ENCODE peak calls at places on chromosomes 1 and 21, in eight cellular contexts. Y is ovary, B is IMR-90, N is Peyer's patch, U is body of pancreas, S is stomach, R is gastrocnemius medialis, M is uterus. H is an unnamed sample. For H3K36me3, the result is how much of the 10 kb centered on the place peaks cover.

GRCh38 chr1:59165353-59165752 is 131.5 kb upstream of the FGGY start:
- DNase-seq in Y (no peak), B (no peak), N (no peak), U (no peak), S (no peak), R (no peak), M (no peak), H (no peak)

GRCh38 chr21:43662286-43662685 is 2.9 kb downstream of the RRP1B start:
- DNase-seq in Y (no peak), B (peak), N (no peak), U (no peak), S (no peak), R (no peak), M (no peak), H (no peak)

GRCh38 chr21:39118604-39119215 is 64.5 kb downstream of the PSMG1 start:
- DNase-seq in Y (no peak), B (no peak), N (no peak), U (no peak), S (no peak), R (no peak), M (no peak), H (no peak)

GRCh38 chr1:43367026-43367903 is 546 bp downstream of the ELOVL1 start:
- DNase-seq in Y (no peak), B (no peak), N (peak), U (no peak), S (no peak), R (no peak), M (no peak), H (peak)

GRCh38 chr1:14733053-14733778 is 134.7 kb downstream of the KAZN start:
- DNase-seq in Y (no peak), B (no peak), N (no peak), U (peak), S (no peak), R (no peak), M (no peak), H (no peak)

GRCh38 chr1:245469734-245470133 is 314.9 kb downstream of the KIF26B start:
- DNase-seq in Y (no peak), B (no peak), N (no peak), U (no peak), S (no peak), R (no peak), M (no peak), H (no peak)

GRCh38 chr1:10387611-10388386 is 11.1 kb upstream of the PGD start:
- DNase-seq in Y (peak), B (peak), N (no peak), U (no peak), S (no peak), R (no peak), M (no peak), H (peak)

GRCh38 chr1:174448531-174448883 is 743 bp downstream of the GPR52 start:
- DNase-seq in Y (no peak), B (no peak), N (no peak), U (no peak), S (no peak), R (no peak), M (no peak), H (no peak)

GRCh38 chr1:54437783-54438182 is 31.6 kb upstream of the SSBP3 start:
- DNase-seq in Y (no peak), B (no peak), N (no peak), U (no peak), S (no peak), R (no peak), M (no peak), H (no peak)

GRCh38 chr1:46517932-46518498 is 28.4 kb downstream of the DMBX1 start:
- DNase-seq in Y (no peak), B (no peak), N (peak), U (no peak), S (no peak), R (no peak), M (no peak), H (peak)

GRCh38 chr1:226687476-226687875 is 51.6 kb downstream of the ITPKB start:
- DNase-seq in Y (no peak), B (no peak), N (no peak), U (no peak), S (no peak), R (no peak), M (no peak), H (no peak)

GRCh38 chr21:14911351-14911750 is 153.4 kb downstream of the NRIP1 start:
- DNase-seq in Y (no peak), B (no peak), N (no peak), U (no peak), S (no peak), R (no peak), M (no peak), H (no peak)

GRCh38 chr1:21703318-21703963 is 34.3 kb upstream of the RAP1GAP start:
- DNase-seq in Y (no peak), B (peak), N (no peak), U (no peak), S (no peak), R (no peak), M (no peak), H (no peak)

GRCh38 chr1:145708063-145708462 is 895 bp upstream of the PDZK1 start:
- DNase-seq in Y (no peak), B (peak), N (no peak), U (no peak), S (no peak), R (no peak), M (no peak), H (no peak)

GRCh38 chr1:182331412-182331811 is 60.2 kb downstream of the GLUL start:
- DNase-seq in Y (no peak), B (no peak), N (no peak), U (no peak), S (no peak), R (no peak), M (no peak), H (no peak)

GRCh38 chr1:116018007-116018406 is 41.7 kb downstream of the SLC22A15 start:
- DNase-seq in Y (no peak), B (no peak), N (no peak), U (no peak), S (no peak), R (no peak), M (no peak), H (no peak)

GRCh38 chr1:85420199-85420598 is 44.8 kb downstream of the DDAH1 start:
- DNase-seq in Y (no peak), B (no peak), N (no peak), U (no peak), S (no peak), R (no peak), M (no peak), H (no peak)

GRCh38 chr1:162671664-162672415 is 39.6 kb downstream of the DDR2 start:
- DNase-seq in Y (no peak), B (no peak), N (no peak), U (no peak), S (no peak), R (no peak), M (no peak), H (no peak)

GRCh38 chr1:116504308-116505156 is 66.3 kb downstream of the CD58 start:
- DNase-seq in Y (no peak), B (peak), N (peak), U (no peak), S (peak), R (peak), M (no peak), H (peak)

GRCh38 chr1:48560114-48560513 is 88.1 kb upstream of the SPATA6 start:
- DNase-seq in Y (no peak), B (no peak), N (no peak), U (no peak), S (no peak), R (no peak), M (no peak), H (no peak)

GRCh38 chr1:3607703-3608065 is 3.6 kb downstream of the MEGF6 start:
- DNase-seq in Y (no peak), B (no peak), N (no peak), U (no peak), S (no peak), R (no peak), M (no peak), H (no peak)

GRCh38 chr1:15989776-15990175 is 13.9 kb upstream of the ZBTB17 start:
- DNase-seq in Y (no peak), B (no peak), N (no peak), U (no peak), S (no peak), R (no peak), M (no peak), H (no peak)

GRCh38 chr1:67834246-67834877 is 1.1 kb upstream of the GNG12 start:
- DNase-seq in Y (no peak), B (no peak), N (no peak), U (no peak), S (no peak), R (no peak), M (no peak), H (peak)

GRCh38 chr1:211632808-211633522 is 42.5 kb downstream of the NEK2 start:
- DNase-seq in Y (peak), B (peak), N (no peak), U (peak), S (no peak), R (no peak), M (no peak), H (peak)

GRCh38 chr1:228083871-228084278 is 1.4 kb downstream of the ARF1 start:
- DNase-seq in Y (no peak), B (peak), N (no peak), U (no peak), S (no peak), R (no peak), M (no peak), H (peak)

GRCh38 chr1:228084325-228084724 is 1.8 kb downstream of the ARF1 start:
- DNase-seq in Y (no peak), B (peak), N (no peak), U (no peak), S (no peak), R (no peak), M (no peak), H (no peak)

GRCh38 chr1:228082975-228083870 is 715 bp downstream of the ARF1 start:
- DNase-seq in Y (peak), B (peak), N (peak), U (peak), S (peak), R (peak), M (peak), H (peak)

GRCh38 chr1:228085287-228085926 is 2.9 kb downstream of the ARF1 start:
- DNase-seq in Y (no peak), B (peak), N (peak), U (no peak), S (no peak), R (no peak), M (no peak), H (no peak)

DNA sequence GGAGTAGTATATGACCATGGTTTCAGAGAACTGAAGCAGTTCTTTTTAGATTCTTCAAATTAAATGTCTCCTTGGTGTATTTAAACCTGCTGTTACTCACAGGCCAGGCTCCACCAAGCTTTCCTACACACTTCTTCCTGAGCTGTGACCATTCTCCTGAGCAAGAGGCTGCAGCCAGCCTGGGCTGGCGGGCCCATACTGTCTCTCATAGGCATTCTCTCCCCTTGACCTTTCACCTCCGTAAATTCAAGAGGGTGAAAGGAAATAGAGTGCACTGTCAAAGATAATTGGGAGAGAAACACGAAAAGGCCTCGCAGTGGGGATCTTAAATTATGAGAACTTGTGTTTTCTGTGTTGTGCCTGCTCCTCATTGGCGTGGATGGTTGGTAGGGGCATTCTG is 2.3 kb downstream of the ARF1 start:
- DNase-seq in Y (no peak), B (no peak), N (no peak), U (no peak), S (no peak), R (no peak), M (no peak), H (no peak)
- H3K36me3 ChIP-seq in Y (under half), B (under half), N (under half), U (under half), S (under half), R (under half), M (under half), H (under half)

GRCh38 chr1:150567717-150568561 is 11.5 kb downstream of the MCL1 start:
- DNase-seq in Y (peak), B (peak), N (peak), U (peak), S (peak), R (peak), M (peak), H (peak)

GRCh38 chr1:150564051-150564991 is 15.1 kb downstream of the MCL1 start:
- DNase-seq in Y (peak), B (no peak), N (peak), U (no peak), S (no peak), R (no peak), M (peak), H (no peak)

GRCh38 chr1:150568567-150568966 is 10.8 kb downstream of the MCL1 start:
- DNase-seq in Y (no peak), B (no peak), N (no peak), U (no peak), S (no peak), R (no peak), M (peak), H (peak)

GRCh38 chr1:150567341-150567716 is 12.1 kb downstream of the MCL1 start:
- DNase-seq in Y (peak), B (peak), N (peak), U (no peak), S (no peak), R (no peak), M (peak), H (no peak)

DNA sequence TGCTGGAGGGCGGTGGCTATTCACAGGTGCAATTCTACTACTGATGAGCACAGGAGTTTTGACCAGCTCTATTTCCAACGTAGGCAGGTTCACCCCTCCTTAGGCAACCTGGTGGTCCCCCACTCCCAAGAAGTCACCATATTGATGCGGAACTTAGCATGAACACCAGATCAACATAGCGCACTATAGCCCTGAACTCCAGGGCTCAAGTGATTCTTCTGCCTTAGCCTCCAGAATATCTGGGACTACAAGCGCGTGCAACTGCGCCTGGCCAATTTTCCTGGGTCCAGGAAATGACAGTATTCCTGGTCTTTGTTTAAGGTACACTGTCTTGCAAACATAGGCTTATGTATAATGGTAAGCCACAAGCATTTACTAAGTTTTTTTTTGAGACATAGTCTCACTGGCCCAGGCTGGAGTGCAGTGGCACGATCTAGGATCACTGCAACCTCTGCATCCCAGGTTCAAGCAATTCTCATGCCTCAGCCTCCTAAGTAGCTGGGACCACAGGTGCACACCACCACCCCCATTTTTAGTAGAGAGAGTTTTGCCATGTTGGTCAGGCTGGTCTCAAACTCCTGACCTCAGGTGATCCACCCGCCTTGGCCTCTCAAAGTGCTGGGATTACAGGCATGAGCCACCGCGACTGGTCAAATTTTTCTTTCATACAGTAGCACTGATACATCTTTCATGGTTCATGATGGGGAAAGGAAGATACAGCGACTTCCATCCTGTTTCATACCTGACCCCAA is 12.6 kb downstream of the MCL1 start:
- DNase-seq in Y (peak), B (no peak), N (peak), U (no peak), S (no peak), R (no peak), M (no peak), H (no peak)
- TF ChIP-seq POLR2A in Y (peak), B (peak), N (no peak), U (no peak), S (no peak), R (peak), M (no peak), H (no peak)

GRCh38 chr1:236361909-236362590 is 32.0 kb upstream of the EDARADD start:
- DNase-seq in Y (no peak), B (no peak), N (no peak), U (no peak), S (no peak), R (no peak), M (no peak), H (no peak)

GRCh38 chr1:236365999-236366570 is 28.0 kb upstream of the EDARADD start:
- DNase-seq in Y (no peak), B (no peak), N (no peak), U (no peak), S (no peak), R (no peak), M (no peak), H (peak)

GRCh38 chr1:236363237-236363636 is 30.8 kb upstream of the EDARADD start:
- DNase-seq in Y (no peak), B (no peak), N (no peak), U (no peak), S (no peak), R (no peak), M (no peak), H (no peak)
- H3K27ac ChIP-seq in Y (no peak), B (no peak), N (no peak), U (no peak), S (no peak), R (no peak), M (no peak), H (no peak)

GRCh38 chr1:32062867-32063230 is 9.9 kb upstream of the TMEM39B start:
- DNase-seq in Y (no peak), B (peak), N (no peak), U (no peak), S (no peak), R (no peak), M (no peak), H (no peak)
- H3K36me3 ChIP-seq in Y (under half), B (under half), N (under half), U (under half), S (under half), R (under half), M (under half), H (under half)

GRCh38 chr1:184771190-184771691 is 16.6 kb upstream of the EDEM3 start:
- DNase-seq in Y (no peak), B (no peak), N (no peak), U (peak), S (peak), R (no peak), M (no peak), H (no peak)

GRCh38 chr1:184770176-184770575 is 15.5 kb upstream of the EDEM3 start:
- DNase-seq in Y (no peak), B (no peak), N (no peak), U (no peak), S (no peak), R (no peak), M (no peak), H (no peak)

GRCh38 chr1:184769241-184769640 is 14.6 kb upstream of the EDEM3 start:
- DNase-seq in Y (no peak), B (no peak), N (no peak), U (no peak), S (no peak), R (no peak), M (no peak), H (no peak)

GRCh38 chr1:184764483-184764882 is 9.8 kb upstream of the EDEM3 start:
- DNase-seq in Y (no peak), B (no peak), N (no peak), U (no peak), S (no peak), R (no peak), M (no peak), H (no peak)

DNA sequence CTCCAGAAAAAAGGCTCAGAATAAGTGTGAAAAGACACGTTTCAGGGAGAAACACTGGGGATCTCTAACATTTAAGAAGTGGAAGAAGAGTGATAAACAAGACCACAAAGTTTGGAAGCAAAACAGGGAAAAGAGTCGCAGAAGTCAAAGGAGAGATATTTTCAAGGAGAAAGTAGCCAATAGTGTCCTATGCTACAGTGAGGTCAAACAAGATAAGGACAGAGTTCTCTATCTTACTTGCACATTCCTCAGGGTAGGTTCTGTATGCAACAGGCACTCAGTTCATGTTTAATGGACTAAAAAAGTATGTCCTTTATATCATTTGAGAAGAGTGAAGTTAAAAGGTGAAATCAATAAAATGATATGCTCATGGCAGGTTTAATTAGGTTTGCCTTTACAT is 13.8 kb upstream of the EDEM3 start:
- DNase-seq in Y (no peak), B (no peak), N (no peak), U (no peak), S (no peak), R (no peak), M (no peak), H (no peak)
- TF ChIP-seq POLR2A in Y (no peak), B (no peak), N (no peak), U (no peak), S (no peak), R (no peak), M (no peak), H (no peak)

DNA sequence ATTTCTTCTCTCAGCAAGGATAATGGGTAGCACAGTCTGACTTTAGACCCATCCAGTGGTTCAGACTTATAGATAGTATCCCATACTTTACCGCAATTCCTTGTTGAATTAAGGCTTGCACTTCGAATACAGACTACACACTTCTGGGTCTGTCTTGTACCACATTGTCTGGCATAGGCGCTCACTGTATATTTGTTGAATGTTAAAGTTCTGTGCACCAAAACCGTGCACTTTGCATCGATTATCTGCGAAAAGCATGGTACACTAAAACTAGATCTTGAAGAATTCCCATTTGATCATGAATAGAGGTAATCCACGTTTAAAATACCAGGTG is 556 bp upstream of the RYR2 start:
- DNase-seq in Y (no peak), B (no peak), N (no peak), U (no peak), S (no peak), R (no peak), M (no peak), H (no peak)
- H3K27ac ChIP-seq in Y (no peak), B (no peak), N (no peak), U (no peak), S (no peak), R (no peak), M (no peak), H (no peak)

GRCh38 chr1:113966013-113966412 is 13.3 kb upstream of the OLFML3 start:
- DNase-seq in Y (no peak), B (no peak), N (no peak), U (no peak), S (no peak), R (no peak), M (no peak), H (no peak)
- H3K36me3 ChIP-seq in Y (under half), B (under half), N (under half), U (under half), S (half or more), R (half or more), M (under half), H (under half)

GRCh38 chr1:203612932-203613682 is 13.5 kb upstream of the ATP2B4 start:
- DNase-seq in Y (no peak), B (peak), N (peak), U (no peak), S (no peak), R (no peak), M (no peak), H (no peak)

GRCh38 chr1:203607169-203607873 is 19.3 kb upstream of the ATP2B4 start:
- DNase-seq in Y (peak), B (peak), N (peak), U (no peak), S (peak), R (no peak), M (peak), H (peak)

GRCh38 chr1:203615182-203615581 is 11.4 kb upstream of the ATP2B4 start:
- DNase-seq in Y (no peak), B (no peak), N (no peak), U (no peak), S (no peak), R (no peak), M (no peak), H (no peak)

DNA sequence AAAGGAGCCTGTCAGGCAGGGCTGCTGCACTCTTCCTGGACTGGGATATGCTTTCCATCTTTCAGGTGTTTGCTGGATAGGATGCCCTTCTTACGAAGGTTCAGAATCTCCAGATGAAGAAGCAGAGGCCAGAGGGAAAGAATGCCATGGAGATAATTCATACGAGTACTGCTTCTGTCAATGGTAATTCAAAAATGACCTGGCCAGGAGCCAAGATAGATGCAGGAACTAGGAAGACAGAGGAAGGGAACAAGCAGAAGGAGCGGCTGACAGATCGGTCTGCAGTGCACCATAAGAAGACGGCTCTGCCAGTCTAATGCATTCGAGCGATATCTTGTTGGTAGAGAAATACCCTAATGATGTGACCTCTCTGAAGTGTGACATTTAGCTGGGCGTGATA is 16.6 kb upstream of the ATP2B4 start:
- DNase-seq in Y (no peak), B (no peak), N (no peak), U (no peak), S (no peak), R (no peak), M (no peak), H (no peak)
- TF ChIP-seq POLR2A in Y (no peak), B (no peak), N (no peak), U (no peak), S (no peak), R (no peak), M (no peak), H (no peak)